ENCODE peak calls at places on chromosome 3, in five cellular contexts. I is mesenchymal stem cell, J is neuronal stem cell, K is H9, A is H1. Y is an unnamed sample.

GRCh38 chr3:168116279-168116678 is 20.6 kb upstream of the GOLIM4 start:
- DNase-seq in I (peak), J (no peak), K (no peak), A (no peak), Y (no peak)

GRCh38 chr3:112755845-112756671 is 90.6 kb downstream of the CD200R1L start:
- DNase-seq in I (no peak), J (no peak), K (no peak), A (no peak), Y (no peak)

GRCh38 chr3:127438951-127439350 is 151.1 kb upstream of the PRR20G start:
- DNase-seq in I (no peak), J (no peak), K (peak), A (no peak), Y (no peak)

GRCh38 chr3:47016934-47017435 is 37.5 kb downstream of the NBEAL2 start:
- DNase-seq in I (peak), J (no peak), K (no peak), A (no peak), Y (no peak)

GRCh38 chr3:95154775-95155174 is 1091.9 kb downstream of the NSUN3 start:
- DNase-seq in I (peak), J (no peak), K (no peak), A (no peak), Y (no peak)

GRCh38 chr3:14795996-14796395 is 22.8 kb upstream of the FGD5 start:
- DNase-seq in I (no peak), J (no peak), K (no peak), A (no peak), Y (no peak)

GRCh38 chr3:173733029-173733652 is 335.6 kb downstream of the NLGN1 start:
- DNase-seq in I (peak), J (no peak), K (no peak), A (no peak), Y (peak)

GRCh38 chr3:27145719-27146118 is 223.5 kb downstream of the NEK10 start:
- DNase-seq in I (no peak), J (no peak), K (no peak), A (no peak), Y (no peak)

GRCh38 chr3:114714237-114714636 is 420.4 kb downstream of the TIGIT start:
- DNase-seq in I (no peak), J (peak), K (no peak), A (no peak), Y (no peak)

GRCh38 chr3:34106879-34107278 is 308.4 kb downstream of the PDCD6IP start:
- DNase-seq in I (no peak), J (peak), K (peak), A (peak), Y (peak)

GRCh38 chr3:63364495-63364894 is 86.4 kb downstream of the SYNPR start:
- DNase-seq in I (peak), J (no peak), K (no peak), A (no peak), Y (no peak)

GRCh38 chr3:129399895-129400357 is 28.5 kb downstream of the EFCAB12 start:
- DNase-seq in I (peak), J (no peak), K (no peak), A (no peak), Y (no peak)

GRCh38 chr3:49461443-49462171 is 8.5 kb upstream of the DAG1 start:
- DNase-seq in I (peak), J (no peak), K (peak), A (peak), Y (peak)

GRCh38 chr3:45223889-45224730 is 2.0 kb downstream of the TMEM158 start:
- DNase-seq in I (peak), J (no peak), K (no peak), A (no peak), Y (no peak)

GRCh38 chr3:123276346-123276745 is 74.6 kb downstream of the SEC22A start:
- DNase-seq in I (no peak), J (no peak), K (no peak), A (no peak), Y (no peak)

GRCh38 chr3:5010706-5011554 is 31.7 kb downstream of the BHLHE40 start:
- DNase-seq in I (no peak), J (no peak), K (no peak), A (no peak), Y (no peak)

GRCh38 chr3:137295336-137295735 is 337.6 kb downstream of the IL20RB start:
- DNase-seq in I (no peak), J (no peak), K (no peak), A (no peak), Y (no peak)

GRCh38 chr3:48058089-48058488 is 41.9 kb upstream of the MAP4 start:
- DNase-seq in I (no peak), J (no peak), K (no peak), A (no peak), Y (no peak)

GRCh38 chr3:159882784-159883779 is 105.6 kb upstream of the IL12A start:
- DNase-seq in I (peak), J (no peak), K (no peak), A (no peak), Y (no peak)

GRCh38 chr3:178159691-178160090 is 376.5 kb upstream of the KCNMB2 start:
- DNase-seq in I (no peak), J (peak), K (no peak), A (peak), Y (no peak)
- H2BK120ac ChIP-seq in I (no peak), J (no peak), K (no peak), A (no peak), Y (no peak)

GRCh38 chr3:184553385-184553784 is 8.2 kb upstream of the EPHB3 start:
- DNase-seq in I (no peak), J (no peak), K (no peak), A (no peak), Y (no peak)

GRCh38 chr3:184552863-184553262 is 8.7 kb upstream of the EPHB3 start:
- DNase-seq in I (no peak), J (no peak), K (no peak), A (no peak), Y (no peak)

GRCh38 chr3:184551103-184551502 is 10.5 kb upstream of the EPHB3 start:
- DNase-seq in I (no peak), J (no peak), K (no peak), A (no peak), Y (no peak)

GRCh38 chr3:184552296-184552695 is 9.3 kb upstream of the EPHB3 start:
- DNase-seq in I (no peak), J (no peak), K (no peak), A (no peak), Y (no peak)

DNA sequence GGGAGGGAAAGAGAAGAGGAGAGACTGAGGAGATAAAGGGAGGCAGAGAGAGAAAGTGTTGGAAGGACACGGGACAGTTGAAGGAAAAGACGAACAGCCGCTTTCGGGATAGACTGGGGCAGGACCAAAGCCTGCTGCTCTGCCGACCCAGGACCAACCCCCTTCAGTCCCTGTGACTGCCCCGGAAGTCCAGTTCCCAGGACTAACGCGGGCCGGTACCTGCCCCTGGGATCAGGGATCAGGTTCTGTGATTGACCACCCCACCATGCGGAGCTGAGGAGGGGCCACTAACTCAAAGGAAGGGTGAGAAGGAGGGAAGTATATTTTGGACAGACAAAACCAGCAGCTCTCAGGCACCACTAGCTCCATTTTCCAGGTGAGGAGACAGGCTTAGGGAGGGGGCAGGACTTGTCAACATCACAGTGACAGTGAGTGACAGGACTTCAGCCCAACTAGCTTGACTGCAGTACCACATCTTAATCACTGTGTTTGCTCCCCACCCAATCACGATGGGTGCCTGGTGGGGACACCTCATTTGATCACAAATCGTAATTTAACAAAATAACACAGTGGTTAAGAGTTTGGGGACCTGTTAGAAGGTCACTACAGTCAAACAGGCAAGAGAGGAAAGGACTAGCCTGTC is 9.8 kb upstream of the EPHB3 start:
- DNase-seq in I (no peak), J (no peak), K (no peak), A (no peak), Y (no peak)
- H2BK12ac ChIP-seq in I (no peak), J (no peak), K (no peak), A (no peak), Y (no peak)

DNA sequence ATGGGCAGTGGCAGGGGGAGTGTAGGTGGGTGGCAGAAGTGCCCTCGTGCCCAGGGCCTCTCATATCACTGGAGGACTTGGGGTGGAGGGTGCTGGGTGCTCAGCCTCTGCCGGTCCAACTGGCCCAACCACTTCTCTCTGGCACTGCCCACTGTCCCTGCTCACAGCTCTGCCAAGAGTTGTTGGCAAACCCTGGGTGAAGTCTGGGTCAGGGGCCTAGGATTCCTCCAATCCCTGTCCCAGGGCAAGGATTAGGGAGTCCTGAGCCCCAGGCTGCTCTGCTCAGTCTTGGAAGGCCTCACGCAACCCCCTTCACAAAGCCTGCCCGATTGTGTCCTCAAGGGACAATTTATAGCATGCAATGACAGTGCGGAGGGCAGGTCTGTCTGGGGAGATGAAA is 5.2 kb upstream of the PRKCD start:
- DNase-seq in I (no peak), J (no peak), K (no peak), A (no peak), Y (no peak)
- H2AFZ ChIP-seq in I (no peak), J (no peak), K (no peak), A (no peak), Y (no peak)

GRCh38 chr3:69360690-69361089 is 25.2 kb downstream of the FRMD4B start:
- DNase-seq in I (no peak), J (no peak), K (no peak), A (no peak), Y (no peak)
- H2BK120ac ChIP-seq in I (no peak), J (no peak), K (no peak), A (no peak), Y (no peak)

GRCh38 chr3:37907906-37908305 is 46.2 kb downstream of the CTDSPL start:
- DNase-seq in I (no peak), J (no peak), K (no peak), A (no peak), Y (no peak)

GRCh38 chr3:37907371-37907770 is 45.7 kb downstream of the CTDSPL start:
- DNase-seq in I (no peak), J (no peak), K (no peak), A (no peak), Y (no peak)

GRCh38 chr3:37905346-37905745 is 43.7 kb downstream of the CTDSPL start:
- DNase-seq in I (no peak), J (no peak), K (no peak), A (no peak), Y (no peak)

GRCh38 chr3:37905987-37906674 is 44.5 kb downstream of the CTDSPL start:
- DNase-seq in I (peak), J (no peak), K (no peak), A (no peak), Y (no peak)

DNA sequence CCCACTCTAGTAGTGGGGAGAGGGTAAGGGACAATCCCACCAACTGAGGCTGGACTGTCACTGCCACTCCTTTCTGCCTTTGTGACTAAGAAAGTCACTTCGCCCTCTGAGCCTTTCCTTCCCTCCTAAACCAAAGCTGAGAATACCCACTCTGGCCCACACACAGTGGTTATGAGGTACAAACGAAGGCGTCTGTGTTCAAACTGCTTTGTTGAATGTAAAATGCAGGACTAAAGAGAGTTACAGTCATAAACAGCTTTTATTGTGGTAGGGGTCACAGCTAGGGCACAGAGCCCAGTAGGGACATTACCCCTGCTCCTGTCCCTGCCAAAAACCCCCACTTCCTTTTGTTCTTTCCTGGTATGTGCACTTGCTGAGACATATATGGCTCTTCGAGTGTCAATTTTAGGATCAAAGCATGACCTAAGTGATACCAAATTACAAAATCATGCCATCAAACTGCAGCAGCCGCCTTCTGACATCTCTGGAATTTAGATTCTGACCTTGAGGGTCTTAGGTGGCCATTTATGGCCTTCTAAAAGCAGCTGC is 45.1 kb downstream of the CTDSPL start:
- DNase-seq in I (no peak), J (no peak), K (no peak), A (no peak), Y (no peak)
- H2BK12ac ChIP-seq in I (peak), J (no peak), K (no peak), A (no peak), Y (no peak)

DNA sequence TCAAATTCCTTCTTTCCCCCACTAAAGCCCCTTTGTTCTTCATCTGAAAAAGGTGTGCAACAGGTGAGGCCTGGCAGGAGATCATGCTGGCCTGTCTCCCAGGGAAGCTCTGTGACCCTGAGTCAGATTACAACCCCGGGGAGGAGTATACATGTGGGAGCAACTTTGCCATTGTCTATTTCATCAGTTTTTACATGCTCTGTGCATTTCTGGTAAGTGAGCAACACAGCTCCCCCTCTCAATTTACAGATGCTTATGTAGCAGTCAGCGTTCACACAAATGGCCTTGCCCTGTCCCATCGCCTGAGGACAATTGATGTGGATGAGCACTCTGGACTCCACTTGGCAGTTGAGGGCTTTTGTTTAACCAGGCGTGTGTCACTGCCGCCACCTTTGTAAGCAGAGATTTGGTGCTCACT is 70.4 kb downstream of the CHDH start:
- DNase-seq in I (no peak), J (no peak), K (no peak), A (no peak), Y (peak)
- H2AFZ ChIP-seq in I (no peak), J (no peak), K (no peak), A (no peak), Y (no peak)

DNA sequence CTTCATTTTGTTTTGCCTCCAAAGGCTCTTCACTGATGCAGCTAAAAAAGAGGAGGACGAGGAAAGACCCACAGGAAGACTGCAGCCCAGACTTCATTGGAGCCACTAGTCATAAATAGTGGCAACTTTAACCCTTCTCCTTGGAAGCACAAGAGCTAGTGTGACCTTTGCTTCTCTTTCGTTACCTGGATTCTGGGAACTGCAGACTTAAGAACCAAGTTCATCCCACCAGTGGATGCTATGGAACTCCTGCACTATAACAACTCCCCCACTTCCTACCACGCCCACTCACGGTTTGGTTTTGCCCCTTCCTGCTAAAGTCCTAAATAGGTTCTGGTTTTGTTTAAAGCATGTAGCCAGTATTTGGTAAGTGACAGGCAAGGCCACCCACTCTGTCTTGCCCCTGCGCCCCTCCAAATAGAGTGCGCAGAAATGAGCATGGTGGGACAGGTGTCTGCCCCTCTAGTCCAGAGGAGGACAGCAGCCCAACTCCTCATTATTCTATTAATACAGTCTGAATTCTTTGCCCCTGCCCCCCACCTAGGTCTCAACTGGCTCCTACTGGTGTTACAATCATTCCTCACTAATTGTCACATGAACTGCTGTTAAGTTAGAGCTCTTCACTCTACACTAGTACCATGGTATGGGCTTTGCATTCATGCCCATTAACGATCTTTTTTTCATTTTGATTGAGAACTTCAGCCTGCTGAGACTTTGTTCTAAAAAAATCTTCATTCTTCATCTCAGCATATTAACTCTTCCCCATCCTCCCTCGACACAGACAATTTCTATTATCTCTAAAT is 504.6 kb downstream of the FOXP1 start:
- DNase-seq in I (no peak), J (no peak), K (no peak), A (no peak), Y (no peak)
- H2BK120ac ChIP-seq in I (no peak), J (no peak), K (no peak), A (no peak), Y (no peak)

DNA sequence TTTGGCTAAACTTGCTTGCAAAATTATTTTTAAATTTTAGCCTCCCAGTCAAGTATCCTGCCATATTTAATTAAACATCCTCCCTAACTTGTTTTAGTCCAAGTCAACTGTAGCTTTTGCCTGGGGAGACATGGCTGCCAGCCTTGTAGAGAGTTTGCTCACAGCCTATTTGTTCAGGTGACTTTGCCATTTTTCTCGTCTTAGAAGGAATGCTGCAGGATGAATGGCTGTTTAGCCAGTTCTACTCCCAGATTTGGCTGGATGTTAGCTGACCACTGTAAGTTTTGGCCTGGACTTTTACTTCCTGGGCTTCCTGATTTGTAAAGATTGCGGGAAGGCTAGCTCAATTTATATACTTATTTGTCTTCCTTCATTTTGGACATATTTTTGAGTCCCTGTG is 236.4 kb upstream of the SGO1 start:
- DNase-seq in I (no peak), J (no peak), K (no peak), A (no peak), Y (no peak)
- H2BK12ac ChIP-seq in I (no peak), J (no peak), K (no peak), A (no peak), Y (no peak)

GRCh38 chr3:52534281-52535183 is 875 bp upstream of the NT5DC2 start:
- DNase-seq in I (no peak), J (no peak), K (peak), A (no peak), Y (peak)

GRCh38 chr3:52531636-52532516 is 1.8 kb downstream of the NT5DC2 start:
- DNase-seq in I (no peak), J (no peak), K (no peak), A (no peak), Y (no peak)

GRCh38 chr3:52533623-52534280 is at the start of gene NT5DC2:
- DNase-seq in I (peak), J (peak), K (peak), A (no peak), Y (peak)

GRCh38 chr3:52532517-52532837 is 1.2 kb downstream of the NT5DC2 start:
- DNase-seq in I (peak), J (no peak), K (no peak), A (no peak), Y (no peak)

DNA sequence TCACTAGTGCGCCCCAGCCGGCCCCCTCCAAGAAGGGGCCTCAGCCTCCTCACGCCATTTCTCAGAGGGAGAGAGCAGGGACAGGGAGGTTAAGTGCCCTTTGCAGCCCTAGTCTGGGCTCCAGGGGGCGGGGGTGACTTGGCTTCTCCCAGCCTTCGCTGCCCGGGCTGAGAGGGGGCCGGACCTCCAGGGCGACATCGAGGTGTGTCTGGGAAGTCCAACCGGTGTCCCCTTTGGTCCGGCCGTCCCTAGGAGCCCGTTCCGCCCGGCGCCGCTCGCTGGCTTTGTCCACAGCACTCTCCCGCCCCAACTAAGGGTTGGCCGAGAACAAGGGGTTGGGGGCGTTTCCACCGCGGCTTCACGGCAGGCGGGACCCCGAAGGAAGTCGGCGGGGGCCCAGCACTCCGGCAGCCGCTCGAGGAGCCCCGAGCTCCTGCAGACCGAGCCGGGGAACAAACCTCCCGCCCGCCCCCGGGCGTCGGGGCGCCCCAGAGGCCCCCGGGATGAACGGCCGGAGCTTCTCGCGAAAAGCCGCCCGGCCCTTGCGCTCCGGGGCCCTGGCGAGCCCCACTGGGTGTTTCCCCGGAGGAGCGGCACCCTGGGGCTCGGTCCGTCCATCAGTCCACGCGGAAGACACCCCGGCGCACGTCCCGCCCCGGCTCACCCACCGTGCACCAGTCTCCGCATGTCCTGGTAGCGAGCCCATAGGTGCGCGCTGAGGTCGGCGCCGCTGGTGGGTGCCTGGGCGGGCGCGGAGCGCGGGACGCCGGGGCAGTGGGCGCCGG is 627 bp downstream of the NT5DC2 start:
- DNase-seq in I (peak), J (peak), K (peak), A (no peak), Y (peak)
- H2AFZ ChIP-seq in I (peak), J (peak), K (no peak), A (no peak), Y (peak)